ENCODE peak calls at places on chromosomes 5 and 9, in nine cellular contexts. One of them, this sample, is unnamed.

GRCh38 chr5:149677721-149678120 is 52.4 kb upstream of the PPARGC1B start:
- DNase-seq in choroid plexus epithelial cell: no peak
- DNase-seq in pancreas: no peak
- DNase-seq in cardiac muscle cell: no peak
- DNase-seq in skeletal muscle cell: no peak
- DNase-seq in SK-N-SH: no peak
- DNase-seq in AG09309: no peak
- DNase-seq in OCI-LY7: no peak
- DNase-seq in heart left ventricle: no peak
- DNase-seq in this sample: no peak

GRCh38 chr9:138010274-138010800 is 132.8 kb downstream of the CACNA1B start:
- DNase-seq in SK-N-SH: no peak
- DNase-seq in heart left ventricle: no peak
- DNase-seq in OCI-LY7: no peak
- DNase-seq in skeletal muscle cell: no peak
- DNase-seq in AG09309: no peak
- DNase-seq in pancreas: no peak
- DNase-seq in cardiac muscle cell: no peak
- DNase-seq in choroid plexus epithelial cell: no peak
- DNase-seq in this sample: no peak

GRCh38 chr5:141910271-141910673 is 13.4 kb upstream of the DELE1 start:
- DNase-seq in AG09309: no peak
- DNase-seq in skeletal muscle cell: no peak
- DNase-seq in choroid plexus epithelial cell: no peak
- DNase-seq in cardiac muscle cell: no peak
- DNase-seq in OCI-LY7: no peak
- DNase-seq in pancreas: no peak
- DNase-seq in heart left ventricle: no peak
- DNase-seq in SK-N-SH: no peak
- DNase-seq in this sample: no peak

GRCh38 chr9:4547016-4547415 is 56.7 kb downstream of the SLC1A1 start:
- DNase-seq in OCI-LY7: no peak
- DNase-seq in cardiac muscle cell: peak
- DNase-seq in heart left ventricle: no peak
- DNase-seq in choroid plexus epithelial cell: peak
- DNase-seq in AG09309: no peak
- DNase-seq in skeletal muscle cell: no peak
- DNase-seq in SK-N-SH: no peak
- DNase-seq in pancreas: no peak
- DNase-seq in this sample: peak

GRCh38 chr5:96007051-96007450 is 45.4 kb upstream of the ELL2 start:
- DNase-seq in SK-N-SH: no peak
- DNase-seq in heart left ventricle: no peak
- DNase-seq in OCI-LY7: no peak
- DNase-seq in AG09309: no peak
- DNase-seq in choroid plexus epithelial cell: no peak
- DNase-seq in skeletal muscle cell: no peak
- DNase-seq in cardiac muscle cell: no peak
- DNase-seq in pancreas: no peak
- DNase-seq in this sample: no peak

GRCh38 chr9:87137718-87138117 is 190.4 kb upstream of the GAS1 start:
- DNase-seq in cardiac muscle cell: no peak
- DNase-seq in OCI-LY7: no peak
- DNase-seq in AG09309: no peak
- DNase-seq in skeletal muscle cell: no peak
- DNase-seq in pancreas: no peak
- DNase-seq in choroid plexus epithelial cell: no peak
- DNase-seq in heart left ventricle: no peak
- DNase-seq in SK-N-SH: peak
- DNase-seq in this sample: no peak

GRCh38 chr5:7869474-7870136 is 657 bp downstream of the MTRR start:
- DNase-seq in SK-N-SH: peak
- DNase-seq in pancreas: no peak
- DNase-seq in OCI-LY7: peak
- DNase-seq in AG09309: no peak
- DNase-seq in choroid plexus epithelial cell: no peak
- DNase-seq in cardiac muscle cell: no peak
- DNase-seq in heart left ventricle: no peak
- DNase-seq in skeletal muscle cell: no peak
- DNase-seq in this sample: no peak

GRCh38 chr9:72415163-72415562 is 50.2 kb upstream of the ZFAND5 start:
- DNase-seq in SK-N-SH: no peak
- DNase-seq in heart left ventricle: no peak
- DNase-seq in pancreas: no peak
- DNase-seq in cardiac muscle cell: no peak
- DNase-seq in OCI-LY7: no peak
- DNase-seq in choroid plexus epithelial cell: no peak
- DNase-seq in AG09309: no peak
- DNase-seq in skeletal muscle cell: no peak
- DNase-seq in this sample: no peak

GRCh38 chr9:776086-776485 is 65.4 kb upstream of the DMRT1 start:
- DNase-seq in pancreas: no peak
- DNase-seq in AG09309: no peak
- DNase-seq in cardiac muscle cell: no peak
- DNase-seq in SK-N-SH: no peak
- DNase-seq in choroid plexus epithelial cell: no peak
- DNase-seq in skeletal muscle cell: no peak
- DNase-seq in OCI-LY7: no peak
- DNase-seq in heart left ventricle: no peak
- DNase-seq in this sample: no peak

GRCh38 chr5:142753114-142753764 is 16.9 kb upstream of the ARHGAP26 start:
- DNase-seq in choroid plexus epithelial cell: peak
- DNase-seq in SK-N-SH: no peak
- DNase-seq in OCI-LY7: no peak
- DNase-seq in skeletal muscle cell: no peak
- DNase-seq in pancreas: no peak
- DNase-seq in cardiac muscle cell: peak
- DNase-seq in AG09309: no peak
- DNase-seq in heart left ventricle: no peak
- DNase-seq in this sample: no peak

GRCh38 chr5:88761269-88761880 is 121.6 kb downstream of the MEF2C start:
- DNase-seq in choroid plexus epithelial cell: peak
- DNase-seq in pancreas: no peak
- DNase-seq in AG09309: no peak
- DNase-seq in cardiac muscle cell: peak
- DNase-seq in heart left ventricle: no peak
- DNase-seq in OCI-LY7: no peak
- DNase-seq in skeletal muscle cell: no peak
- DNase-seq in SK-N-SH: no peak
- DNase-seq in this sample: peak
- H3K4me3 ChIP-seq in choroid plexus epithelial cell: no peak
- H3K4me3 ChIP-seq in pancreas: no peak
- H3K4me3 ChIP-seq in AG09309: no peak
- H3K4me3 ChIP-seq in cardiac muscle cell: no peak
- H3K4me3 ChIP-seq in heart left ventricle: no peak
- H3K4me3 ChIP-seq in OCI-LY7: no peak
- H3K4me3 ChIP-seq in skeletal muscle cell: no peak
- H3K4me3 ChIP-seq in SK-N-SH: no peak
- H3K4me3 ChIP-seq in this sample: no peak

GRCh38 chr9:129712595-129713524 is 40.0 kb downstream of the PTGES start:
- DNase-seq in skeletal muscle cell: peak
- DNase-seq in heart left ventricle: no peak
- DNase-seq in choroid plexus epithelial cell: peak
- DNase-seq in AG09309: peak
- DNase-seq in pancreas: no peak
- DNase-seq in cardiac muscle cell: peak
- DNase-seq in OCI-LY7: no peak
- DNase-seq in SK-N-SH: no peak
- DNase-seq in this sample: peak
- H3K4me3 ChIP-seq in skeletal muscle cell: peak
- H3K4me3 ChIP-seq in heart left ventricle: peak
- H3K4me3 ChIP-seq in choroid plexus epithelial cell: peak
- H3K4me3 ChIP-seq in AG09309: no peak
- H3K4me3 ChIP-seq in pancreas: no peak
- H3K4me3 ChIP-seq in cardiac muscle cell: no peak
- H3K4me3 ChIP-seq in OCI-LY7: no peak
- H3K4me3 ChIP-seq in SK-N-SH: no peak
- H3K4me3 ChIP-seq in this sample: peak

GRCh38 chr9:97572892-97573365 is 60.2 kb downstream of the TSTD2 start:
- DNase-seq in pancreas: no peak
- DNase-seq in heart left ventricle: peak
- DNase-seq in AG09309: no peak
- DNase-seq in skeletal muscle cell: no peak
- DNase-seq in choroid plexus epithelial cell: no peak
- DNase-seq in cardiac muscle cell: no peak
- DNase-seq in SK-N-SH: no peak
- DNase-seq in OCI-LY7: no peak
- DNase-seq in this sample: no peak

GRCh38 chr9:97578846-97579245 is 54.3 kb downstream of the TSTD2 start:
- DNase-seq in skeletal muscle cell: no peak
- DNase-seq in cardiac muscle cell: no peak
- DNase-seq in SK-N-SH: no peak
- DNase-seq in OCI-LY7: no peak
- DNase-seq in choroid plexus epithelial cell: no peak
- DNase-seq in AG09309: no peak
- DNase-seq in heart left ventricle: no peak
- DNase-seq in pancreas: peak
- DNase-seq in this sample: no peak

GRCh38 chr9:97573482-97574073 is 59.6 kb downstream of the TSTD2 start:
- DNase-seq in pancreas: no peak
- DNase-seq in SK-N-SH: no peak
- DNase-seq in AG09309: no peak
- DNase-seq in skeletal muscle cell: no peak
- DNase-seq in choroid plexus epithelial cell: no peak
- DNase-seq in OCI-LY7: no peak
- DNase-seq in heart left ventricle: peak
- DNase-seq in cardiac muscle cell: no peak
- DNase-seq in this sample: no peak

GRCh38 chr9:97577051-97577450 is 56.1 kb downstream of the TSTD2 start:
- DNase-seq in OCI-LY7: no peak
- DNase-seq in choroid plexus epithelial cell: no peak
- DNase-seq in pancreas: peak
- DNase-seq in AG09309: no peak
- DNase-seq in heart left ventricle: no peak
- DNase-seq in SK-N-SH: no peak
- DNase-seq in skeletal muscle cell: no peak
- DNase-seq in cardiac muscle cell: no peak
- DNase-seq in this sample: no peak

DNA sequence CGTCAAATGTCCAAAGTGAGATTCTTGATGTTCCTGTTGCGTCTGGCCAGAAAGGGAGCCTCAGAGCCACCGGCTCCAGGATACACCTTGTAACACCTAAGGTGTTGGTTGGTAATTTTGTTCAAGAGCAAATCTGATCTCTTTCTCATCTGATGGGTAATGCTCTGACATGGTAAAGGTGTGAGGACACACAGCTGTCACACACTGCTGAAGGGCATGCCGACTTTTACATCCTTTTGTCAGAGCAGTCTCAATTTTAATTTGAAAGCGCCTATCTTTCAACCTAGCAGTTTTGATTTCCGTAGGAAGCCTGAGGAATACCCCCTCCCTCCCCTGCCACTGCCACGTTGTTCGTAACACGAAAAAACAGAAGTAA is 57.5 kb downstream of the TSTD2 start:
- DNase-seq in cardiac muscle cell: no peak
- DNase-seq in OCI-LY7: no peak
- DNase-seq in heart left ventricle: peak
- DNase-seq in choroid plexus epithelial cell: no peak
- DNase-seq in AG09309: no peak
- DNase-seq in skeletal muscle cell: no peak
- DNase-seq in SK-N-SH: no peak
- DNase-seq in pancreas: no peak
- DNase-seq in this sample: no peak
- H3K4me3 ChIP-seq in cardiac muscle cell: no peak
- H3K4me3 ChIP-seq in OCI-LY7: no peak
- H3K4me3 ChIP-seq in heart left ventricle: peak
- H3K4me3 ChIP-seq in choroid plexus epithelial cell: no peak
- H3K4me3 ChIP-seq in AG09309: no peak
- H3K4me3 ChIP-seq in skeletal muscle cell: no peak
- H3K4me3 ChIP-seq in SK-N-SH: no peak
- H3K4me3 ChIP-seq in pancreas: no peak
- H3K4me3 ChIP-seq in this sample: no peak

DNA sequence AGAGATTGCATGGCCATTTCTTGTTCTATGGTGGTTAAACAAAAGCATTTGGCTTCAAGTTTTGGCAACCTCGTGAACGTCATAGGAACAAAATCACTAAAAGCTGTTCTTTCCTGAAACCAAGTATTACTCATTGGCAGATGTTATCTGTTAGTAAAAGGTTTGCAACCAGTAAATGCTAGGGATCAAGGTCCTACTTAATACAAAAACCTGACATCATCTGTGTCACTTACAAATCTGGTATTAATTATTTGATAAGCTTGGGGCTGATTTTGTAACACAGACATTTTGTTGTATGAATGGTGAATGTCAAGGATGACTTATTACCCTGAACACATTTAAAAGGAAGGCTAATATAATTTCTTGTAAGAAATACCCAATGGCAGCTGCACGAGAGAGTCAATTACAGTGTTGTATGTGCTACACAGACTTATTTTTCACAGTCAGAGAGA is 486.4 kb upstream of the ZNF608 start:
- DNase-seq in choroid plexus epithelial cell: peak
- DNase-seq in OCI-LY7: no peak
- DNase-seq in SK-N-SH: peak
- DNase-seq in skeletal muscle cell: peak
- DNase-seq in heart left ventricle: no peak
- DNase-seq in cardiac muscle cell: peak
- DNase-seq in AG09309: peak
- DNase-seq in pancreas: no peak
- DNase-seq in this sample: peak
- H3K4me3 ChIP-seq in choroid plexus epithelial cell: no peak
- H3K4me3 ChIP-seq in OCI-LY7: no peak
- H3K4me3 ChIP-seq in SK-N-SH: no peak
- H3K4me3 ChIP-seq in skeletal muscle cell: no peak
- H3K4me3 ChIP-seq in heart left ventricle: no peak
- H3K4me3 ChIP-seq in cardiac muscle cell: no peak
- H3K4me3 ChIP-seq in AG09309: no peak
- H3K4me3 ChIP-seq in pancreas: no peak
- H3K4me3 ChIP-seq in this sample: no peak

DNA sequence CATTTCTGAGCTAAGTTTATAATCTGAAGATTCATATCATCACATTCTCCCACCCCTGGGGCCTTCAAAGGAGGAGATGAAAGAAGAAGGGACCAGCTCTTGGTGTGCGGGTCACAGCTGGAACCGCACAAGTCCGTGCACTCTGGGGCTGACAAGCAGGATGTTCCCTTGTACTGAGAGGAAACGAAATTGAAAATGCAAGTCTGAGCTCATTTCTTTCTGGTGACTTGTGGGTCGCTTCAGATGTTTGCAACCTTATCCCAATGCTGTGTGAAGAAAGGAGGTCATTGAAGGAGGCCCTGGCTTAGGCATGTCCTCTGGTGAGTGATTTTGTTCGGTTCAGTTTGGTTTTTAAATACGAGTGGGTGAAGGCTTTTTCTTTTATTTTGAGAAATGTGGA is 59.6 kb downstream of the C9orf152 start:
- DNase-seq in choroid plexus epithelial cell: peak
- DNase-seq in pancreas: no peak
- DNase-seq in heart left ventricle: no peak
- DNase-seq in OCI-LY7: peak
- DNase-seq in skeletal muscle cell: no peak
- DNase-seq in SK-N-SH: no peak
- DNase-seq in AG09309: no peak
- DNase-seq in cardiac muscle cell: no peak
- DNase-seq in this sample: no peak
- H3K4me3 ChIP-seq in choroid plexus epithelial cell: no peak
- H3K4me3 ChIP-seq in pancreas: no peak
- H3K4me3 ChIP-seq in heart left ventricle: peak
- H3K4me3 ChIP-seq in OCI-LY7: peak
- H3K4me3 ChIP-seq in skeletal muscle cell: no peak
- H3K4me3 ChIP-seq in SK-N-SH: no peak
- H3K4me3 ChIP-seq in AG09309: no peak
- H3K4me3 ChIP-seq in cardiac muscle cell: no peak
- H3K4me3 ChIP-seq in this sample: no peak